ENCODE peak calls at places on chromosomes 16 and 17, in six cellular contexts. C is IMR-90, L is SK-MEL-5, K is cerebellum, O is NCI-H774, J is uterus. B is an unnamed sample.

GRCh38 chr17:61728297-61728836 is 135.0 kb downstream of the BRIP1 start:
- DNase-seq in C (no peak), K (no peak), L (no peak), J (no peak), O (no peak), B (no peak)

GRCh38 chr16:83433201-83433600 is 374.6 kb upstream of the HSBP1 start:
- DNase-seq in K (no peak), L (no peak), C (no peak), O (no peak), J (no peak), B (no peak)

GRCh38 chr17:63956296-63956920 is 16.3 kb downstream of the SCN4A start:
- DNase-seq in K (no peak), J (no peak), C (peak), L (no peak), O (no peak), B (no peak)

GRCh38 chr17:57406131-57406980 is 150.0 kb downstream of the MSI2 start:
- DNase-seq in C (peak), O (no peak), L (peak), K (no peak), J (no peak), B (peak)

GRCh38 chr17:60661489-60661888 is 16.2 kb upstream of the BCAS3 start:
- DNase-seq in C (no peak), J (no peak), L (no peak), K (no peak), O (no peak), B (no peak)

GRCh38 chr17:75267403-75268232 is 3.4 kb downstream of the MIF4GD start:
- DNase-seq in K (no peak), L (no peak), O (peak), C (no peak), J (no peak), B (no peak)

GRCh38 chr17:3964203-3965122 is at the start of gene ATP2A3:
- DNase-seq in K (no peak), J (no peak), L (no peak), C (no peak), O (no peak), B (no peak)

GRCh38 chr16:4693956-4694663 is 748 bp downstream of the NUDT16L1 start:
- DNase-seq in O (peak), J (peak), K (no peak), C (peak), L (no peak), B (peak)

B was measured in COLO829.